ENCODE peak calls at places on chromosomes 11 and 22, in eight cellular contexts. One of them, this sample, is unnamed.

GRCh38 chr22:26753125-26753862 is 95.9 kb downstream of the MIAT start:
- DNase-seq in natural killer cell: no peak
- DNase-seq in GM04504: no peak
- DNase-seq in CD8-positive, alpha-beta memory T cell: no peak
- DNase-seq in stomach: no peak
- DNase-seq in NCI-H1105: no peak
- DNase-seq in EL: no peak
- DNase-seq in psoas muscle: no peak
- DNase-seq in this sample: no peak

GRCh38 chr11:130428271-130428670 is at the start of gene ADAMTS8:
- DNase-seq in natural killer cell: no peak
- DNase-seq in stomach: no peak
- DNase-seq in psoas muscle: no peak
- DNase-seq in GM04504: no peak
- DNase-seq in NCI-H1105: peak
- DNase-seq in CD8-positive, alpha-beta memory T cell: no peak
- DNase-seq in EL: no peak
- DNase-seq in this sample: no peak

GRCh38 chr11:116990811-116991210 is 107.4 kb downstream of the SIK3 start:
- DNase-seq in stomach: no peak
- DNase-seq in NCI-H1105: no peak
- DNase-seq in EL: no peak
- DNase-seq in natural killer cell: no peak
- DNase-seq in GM04504: no peak
- DNase-seq in CD8-positive, alpha-beta memory T cell: no peak
- DNase-seq in psoas muscle: no peak
- DNase-seq in this sample: no peak

GRCh38 chr11:102494216-102494615 is 36.3 kb downstream of the MMP7 start:
- DNase-seq in CD8-positive, alpha-beta memory T cell: no peak
- DNase-seq in psoas muscle: no peak
- DNase-seq in EL: peak
- DNase-seq in NCI-H1105: no peak
- DNase-seq in natural killer cell: no peak
- DNase-seq in stomach: peak
- DNase-seq in GM04504: no peak
- DNase-seq in this sample: no peak

GRCh38 chr11:78957481-78958245 is 383.0 kb upstream of the NARS2 start:
- DNase-seq in CD8-positive, alpha-beta memory T cell: no peak
- DNase-seq in GM04504: no peak
- DNase-seq in psoas muscle: no peak
- DNase-seq in natural killer cell: no peak
- DNase-seq in stomach: no peak
- DNase-seq in EL: peak
- DNase-seq in NCI-H1105: no peak
- DNase-seq in this sample: no peak

GRCh38 chr22:38201718-38202436 is at the start of gene MAFF:
- DNase-seq in GM04504: peak
- DNase-seq in EL: peak
- DNase-seq in CD8-positive, alpha-beta memory T cell: peak
- DNase-seq in natural killer cell: peak
- DNase-seq in stomach: peak
- DNase-seq in NCI-H1105: peak
- DNase-seq in psoas muscle: peak
- DNase-seq in this sample: peak

GRCh38 chr11:119376197-119376847 is 5.2 kb downstream of the USP2 start:
- DNase-seq in natural killer cell: no peak
- DNase-seq in EL: no peak
- DNase-seq in GM04504: no peak
- DNase-seq in psoas muscle: peak
- DNase-seq in NCI-H1105: peak
- DNase-seq in stomach: peak
- DNase-seq in CD8-positive, alpha-beta memory T cell: no peak
- DNase-seq in this sample: peak

GRCh38 chr11:86245369-86246292 is 1.1 kb downstream of the EED start:
- DNase-seq in natural killer cell: no peak
- DNase-seq in GM04504: no peak
- DNase-seq in EL: peak
- DNase-seq in CD8-positive, alpha-beta memory T cell: peak
- DNase-seq in NCI-H1105: no peak
- DNase-seq in psoas muscle: no peak
- DNase-seq in stomach: no peak
- DNase-seq in this sample: no peak

GRCh38 chr11:34406413-34406812 is 32.3 kb upstream of the CAT start:
- DNase-seq in psoas muscle: no peak
- DNase-seq in stomach: no peak
- DNase-seq in EL: no peak
- DNase-seq in CD8-positive, alpha-beta memory T cell: no peak
- DNase-seq in NCI-H1105: no peak
- DNase-seq in natural killer cell: no peak
- DNase-seq in GM04504: no peak
- DNase-seq in this sample: no peak

GRCh38 chr11:126725043-126725442 is 275.5 kb downstream of the KIRREL3 start:
- DNase-seq in stomach: no peak
- DNase-seq in GM04504: no peak
- DNase-seq in natural killer cell: no peak
- DNase-seq in CD8-positive, alpha-beta memory T cell: no peak
- DNase-seq in psoas muscle: no peak
- DNase-seq in NCI-H1105: no peak
- DNase-seq in EL: no peak
- DNase-seq in this sample: no peak

GRCh38 chr11:112320668-112321067 is 60.0 kb upstream of the PLET1 start:
- DNase-seq in natural killer cell: no peak
- DNase-seq in EL: peak
- DNase-seq in CD8-positive, alpha-beta memory T cell: no peak
- DNase-seq in psoas muscle: peak
- DNase-seq in NCI-H1105: peak
- DNase-seq in GM04504: peak
- DNase-seq in stomach: peak
- DNase-seq in this sample: peak

This sample was measured in lower leg skin.